ENCODE peak calls at places on chromosomes 4 and X, in eight cellular contexts. One of them, this sample, is unnamed.

GRCh38 chrX:48996969-48997368 is 5.1 kb downstream of the GRIPAP1 start:
- DNase-seq in GM23338: peak; percentile 35
- DNase-seq in HT1080: no peak
- DNase-seq in stimulated activated CD8-positive, alpha-beta memory T cell treated with anti-CD3 and anti-CD28 coated beads, Interleukin-7, amount 100 ng/mL, for 1 hour: no peak
- DNase-seq in AG08395: no peak
- DNase-seq in hepatic stellate cell: no peak
- DNase-seq in smooth muscle cell of the brain vasculature: no peak
- DNase-seq in AG09319: no peak
- DNase-seq in this sample: peak; percentile 41

GRCh38 chr4:5019274-5019673 is at the start of gene CYTL1:
- DNase-seq in GM23338: peak; percentile 59
- DNase-seq in HT1080: no peak
- DNase-seq in stimulated activated CD8-positive, alpha-beta memory T cell treated with anti-CD3 and anti-CD28 coated beads, Interleukin-7, amount 100 ng/mL, for 1 hour: no peak
- DNase-seq in AG08395: no peak
- DNase-seq in hepatic stellate cell: no peak
- DNase-seq in smooth muscle cell of the brain vasculature: no peak
- DNase-seq in AG09319: no peak
- DNase-seq in this sample: peak; percentile 45

GRCh38 chr4:109703664-109704351 is 563 bp upstream of the CASP6 start:
- DNase-seq in GM23338: no peak
- DNase-seq in HT1080: no peak
- DNase-seq in stimulated activated CD8-positive, alpha-beta memory T cell treated with anti-CD3 and anti-CD28 coated beads, Interleukin-7, amount 100 ng/mL, for 1 hour: no peak
- DNase-seq in AG08395: no peak
- DNase-seq in hepatic stellate cell: no peak
- DNase-seq in smooth muscle cell of the brain vasculature: no peak
- DNase-seq in AG09319: no peak
- DNase-seq in this sample: no peak

GRCh38 chr4:69640289-69640688 is 847 bp upstream of the UGT2A2 start:
- DNase-seq in GM23338: no peak
- DNase-seq in HT1080: no peak
- DNase-seq in stimulated activated CD8-positive, alpha-beta memory T cell treated with anti-CD3 and anti-CD28 coated beads, Interleukin-7, amount 100 ng/mL, for 1 hour: no peak
- DNase-seq in AG08395: no peak
- DNase-seq in hepatic stellate cell: no peak
- DNase-seq in smooth muscle cell of the brain vasculature: no peak
- DNase-seq in AG09319: no peak
- DNase-seq in this sample: no peak

GRCh38 chr4:15149234-15149841 is 147.1 kb downstream of the CPEB2 start:
- DNase-seq in GM23338: no peak
- DNase-seq in HT1080: no peak
- DNase-seq in stimulated activated CD8-positive, alpha-beta memory T cell treated with anti-CD3 and anti-CD28 coated beads, Interleukin-7, amount 100 ng/mL, for 1 hour: no peak
- DNase-seq in AG08395: peak; percentile 8
- DNase-seq in hepatic stellate cell: no peak
- DNase-seq in smooth muscle cell of the brain vasculature: no peak
- DNase-seq in AG09319: no peak
- DNase-seq in this sample: no peak

GRCh38 chr4:86815653-86816052 is 33.5 kb downstream of the SLC10A6 start:
- DNase-seq in GM23338: no peak
- DNase-seq in HT1080: no peak
- DNase-seq in stimulated activated CD8-positive, alpha-beta memory T cell treated with anti-CD3 and anti-CD28 coated beads, Interleukin-7, amount 100 ng/mL, for 1 hour: no peak
- DNase-seq in AG08395: no peak
- DNase-seq in hepatic stellate cell: no peak
- DNase-seq in smooth muscle cell of the brain vasculature: no peak
- DNase-seq in AG09319: no peak
- DNase-seq in this sample: no peak

GRCh38 chr4:120694973-120695372 is 227.6 kb downstream of the PRDM5 start:
- DNase-seq in GM23338: no peak
- DNase-seq in HT1080: peak; percentile 68
- DNase-seq in stimulated activated CD8-positive, alpha-beta memory T cell treated with anti-CD3 and anti-CD28 coated beads, Interleukin-7, amount 100 ng/mL, for 1 hour: no peak
- DNase-seq in AG08395: peak; percentile 5
- DNase-seq in hepatic stellate cell: no peak
- DNase-seq in smooth muscle cell of the brain vasculature: peak; percentile 73
- DNase-seq in AG09319: no peak
- DNase-seq in this sample: no peak

GRCh38 chr4:835148-836002 is 9.4 kb upstream of the CPLX1 start:
- DNase-seq in GM23338: no peak
- DNase-seq in HT1080: no peak
- DNase-seq in stimulated activated CD8-positive, alpha-beta memory T cell treated with anti-CD3 and anti-CD28 coated beads, Interleukin-7, amount 100 ng/mL, for 1 hour: no peak
- DNase-seq in AG08395: no peak
- DNase-seq in hepatic stellate cell: no peak
- DNase-seq in smooth muscle cell of the brain vasculature: no peak
- DNase-seq in AG09319: no peak
- DNase-seq in this sample: no peak

GRCh38 chrX:132199941-132200340 is 19.3 kb downstream of the RAP2C start:
- DNase-seq in GM23338: no peak
- DNase-seq in HT1080: no peak
- DNase-seq in stimulated activated CD8-positive, alpha-beta memory T cell treated with anti-CD3 and anti-CD28 coated beads, Interleukin-7, amount 100 ng/mL, for 1 hour: no peak
- DNase-seq in AG08395: no peak
- DNase-seq in hepatic stellate cell: no peak
- DNase-seq in smooth muscle cell of the brain vasculature: no peak
- DNase-seq in AG09319: no peak
- DNase-seq in this sample: no peak

GRCh38 chrX:6813836-6814370 is 279.0 kb upstream of the VCX3A start:
- DNase-seq in GM23338: peak; percentile 39
- DNase-seq in HT1080: no peak
- DNase-seq in stimulated activated CD8-positive, alpha-beta memory T cell treated with anti-CD3 and anti-CD28 coated beads, Interleukin-7, amount 100 ng/mL, for 1 hour: no peak
- DNase-seq in AG08395: no peak
- DNase-seq in hepatic stellate cell: no peak
- DNase-seq in smooth muscle cell of the brain vasculature: no peak
- DNase-seq in AG09319: no peak
- DNase-seq in this sample: peak; percentile 27

GRCh38 chrX:154717824-154718223 is 33.1 kb downstream of the GAB3 start:
- DNase-seq in GM23338: no peak
- DNase-seq in HT1080: peak; percentile 73
- DNase-seq in stimulated activated CD8-positive, alpha-beta memory T cell treated with anti-CD3 and anti-CD28 coated beads, Interleukin-7, amount 100 ng/mL, for 1 hour: no peak
- DNase-seq in AG08395: no peak
- DNase-seq in hepatic stellate cell: peak; percentile 34
- DNase-seq in smooth muscle cell of the brain vasculature: no peak
- DNase-seq in AG09319: no peak
- DNase-seq in this sample: no peak

GRCh38 chr4:142778430-142778829 is 67.7 kb downstream of the INPP4B start:
- DNase-seq in GM23338: no peak
- DNase-seq in HT1080: no peak
- DNase-seq in stimulated activated CD8-positive, alpha-beta memory T cell treated with anti-CD3 and anti-CD28 coated beads, Interleukin-7, amount 100 ng/mL, for 1 hour: no peak
- DNase-seq in AG08395: peak; percentile 11
- DNase-seq in hepatic stellate cell: no peak
- DNase-seq in smooth muscle cell of the brain vasculature: no peak
- DNase-seq in AG09319: peak; percentile 2
- DNase-seq in this sample: no peak

GRCh38 chr4:143085224-143085623 is 99.5 kb upstream of the USP38 start:
- DNase-seq in GM23338: peak; percentile 11
- DNase-seq in HT1080: no peak
- DNase-seq in stimulated activated CD8-positive, alpha-beta memory T cell treated with anti-CD3 and anti-CD28 coated beads, Interleukin-7, amount 100 ng/mL, for 1 hour: no peak
- DNase-seq in AG08395: no peak
- DNase-seq in hepatic stellate cell: no peak
- DNase-seq in smooth muscle cell of the brain vasculature: no peak
- DNase-seq in AG09319: no peak
- DNase-seq in this sample: no peak

GRCh38 chr4:154314248-154314647 is 177.4 kb downstream of the DCHS2 start:
- DNase-seq in GM23338: peak; percentile 43
- DNase-seq in HT1080: peak; percentile 36
- DNase-seq in stimulated activated CD8-positive, alpha-beta memory T cell treated with anti-CD3 and anti-CD28 coated beads, Interleukin-7, amount 100 ng/mL, for 1 hour: no peak
- DNase-seq in AG08395: peak; percentile 51
- DNase-seq in hepatic stellate cell: no peak
- DNase-seq in smooth muscle cell of the brain vasculature: no peak
- DNase-seq in AG09319: peak; percentile 34
- DNase-seq in this sample: no peak